ENCODE peak calls at places on chromosomes 16 and 17, in ten cellular contexts. J is A673; O is stomach; V is left ventricle myocardium inferior; N is SJSA1; W is endothelial cell of umbilical vein; Z is CD8-positive, alpha-beta T cell; G is ovary; K is body of pancreas; D is endodermal cell. Q is an unnamed sample.

GRCh38 chr17:42288078-42288984 is at the start of gene STAT5A:
- DNase-seq in Z (peak; percentile 80), V (peak; percentile 92), K (peak; percentile 94), O (peak; percentile 89), J (peak; percentile 17), D (peak; percentile 93), N (peak; percentile 46), W (peak; percentile 88), G (peak; percentile 92), Q (peak; percentile 92)

GRCh38 chr17:75270966-75271232 is at the start of gene MIF4GD:
- DNase-seq in W (no peak), N (no peak), D (no peak), G (no peak), J (no peak), Z (no peak), K (no peak), V (no peak), O (no peak), Q (no peak)

GRCh38 chr16:88458773-88459235 is 5.7 kb downstream of the ZFPM1 start:
- DNase-seq in N (no peak), D (no peak), Z (no peak), J (no peak), K (no peak), V (no peak), W (no peak), G (no peak), O (no peak), Q (no peak)

GRCh38 chr17:45171338-45172231 is 9.9 kb downstream of the HEXIM2 start:
- DNase-seq in W (no peak), O (peak; percentile 27), G (no peak), J (no peak), V (no peak), D (peak; percentile 90), Z (no peak), N (no peak), K (peak; percentile 58), Q (peak; percentile 82)

GRCh38 chr17:43608313-43608712 is 53.4 kb downstream of the MEOX1 start:
- DNase-seq in Z (no peak), N (no peak), G (no peak), O (no peak), V (no peak), D (no peak), K (no peak), W (no peak), J (no peak), Q (no peak)

GRCh38 chr16:49775581-49775980 is 80.3 kb downstream of the ZNF423 start:
- DNase-seq in N (no peak), O (no peak), D (no peak), J (no peak), W (no peak), Z (no peak), K (no peak), V (no peak), G (no peak), Q (no peak)

GRCh38 chr16:63466-63865 is 9.0 kb downstream of the RHBDF1 start:
- DNase-seq in W (no peak), D (no peak), K (no peak), N (no peak), J (no peak), Z (no peak), G (no peak), V (no peak), O (no peak), Q (no peak)

GRCh38 chr16:56306690-56307533 is 115.6 kb downstream of the GNAO1 start:
- DNase-seq in J (no peak), Z (no peak), G (no peak), O (no peak), V (no peak), K (no peak), D (no peak), W (no peak), N (no peak), Q (no peak)

GRCh38 chr17:57044976-57045867 is 39.8 kb upstream of the AKAP1 start:
- DNase-seq in O (no peak), J (no peak), G (peak; percentile 36), K (no peak), W (no peak), N (no peak), D (no peak), Z (no peak), V (no peak), Q (peak; percentile 37)

GRCh38 chr16:11359370-11359769 is 14.1 kb downstream of the RMI2 start:
- DNase-seq in D (peak; percentile 44), K (peak; percentile 84), N (peak; percentile 66), Z (no peak), V (no peak), G (no peak), O (no peak), W (no peak), J (no peak), Q (peak; percentile 5)

GRCh38 chr16:11356573-11357331 is 11.5 kb downstream of the RMI2 start:
- DNase-seq in V (peak; percentile 63), K (peak; percentile 72), N (peak; percentile 87), J (peak; percentile 82), O (peak; percentile 81), Z (peak; percentile 62), G (peak; percentile 82), W (peak; percentile 51), D (peak; percentile 92), Q (peak; percentile 84)

GRCh38 chr16:11361043-11361442 is 15.8 kb downstream of the RMI2 start:
- DNase-seq in O (no peak), G (no peak), D (no peak), W (no peak), K (no peak), Z (no peak), N (no peak), V (no peak), J (peak; percentile 36), Q (no peak)

GRCh38 chr16:11360581-11360980 is 15.3 kb downstream of the RMI2 start:
- DNase-seq in G (no peak), O (no peak), D (no peak), J (no peak), V (no peak), N (no peak), W (no peak), Z (no peak), K (no peak), Q (peak; percentile 26)

GRCh38 chr16:11358531-11358930 is 13.3 kb downstream of the RMI2 start:
- DNase-seq in N (no peak), Z (no peak), D (no peak), J (no peak), V (no peak), G (no peak), O (no peak), W (no peak), K (no peak), Q (peak; percentile 4)
- H3K4me3 ChIP-seq in N (no peak overlapping the region), Z (no peak overlapping the region), D (no peak overlapping the region), J (no peak overlapping the region), V (no peak overlapping the region), G (no peak overlapping the region), O (no peak overlapping the region), W (no peak overlapping the region), K (no peak overlapping the region), Q (no peak overlapping the region)

DNA sequence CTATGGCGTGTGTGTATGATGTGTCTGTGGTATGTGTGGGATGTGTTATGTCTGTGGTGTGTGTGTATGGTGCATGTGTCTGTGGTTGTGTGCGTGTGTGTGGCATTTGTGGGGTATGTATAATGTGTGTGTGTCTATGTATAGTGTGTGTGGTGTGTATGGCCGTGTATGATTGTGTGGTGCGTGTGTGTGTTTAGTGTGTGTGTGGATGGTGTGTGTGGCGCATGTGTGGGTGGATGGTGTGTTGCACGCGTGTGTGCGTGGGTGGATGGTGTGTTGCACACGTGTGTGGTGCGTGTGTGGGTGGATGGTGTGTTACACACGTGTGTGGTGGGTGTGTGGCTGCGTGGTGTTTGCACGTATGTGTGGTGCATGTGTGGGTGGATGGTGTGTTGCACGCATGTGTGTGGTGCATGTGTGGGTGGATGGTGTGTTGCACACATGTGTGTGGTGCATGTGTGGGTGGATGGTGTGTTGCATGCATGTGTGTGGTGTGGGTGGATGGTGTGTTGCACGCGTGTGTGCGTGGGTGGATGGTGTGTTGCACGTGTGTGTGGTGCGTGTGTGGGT is 5.6 kb upstream of the SLC38A10 start:
- DNase-seq in G (no peak), K (no peak), D (no peak), N (no peak), J (no peak), V (no peak), O (no peak), W (no peak), Z (no peak), Q (no peak)
- H3K27me3 ChIP-seq in G (no peaks in the 10 kb centered on the region), K (no peaks in the 10 kb centered on the region), D (no peaks in the 10 kb centered on the region), N (no peaks in the 10 kb centered on the region), J (no peaks in the 10 kb centered on the region), V (no peaks in the 10 kb centered on the region), O (no peaks in the 10 kb centered on the region), W (no peaks in the 10 kb centered on the region), Z (no peaks in the 10 kb centered on the region), Q (no peaks in the 10 kb centered on the region)

GRCh38 chr16:30494028-30494427 is 21.5 kb downstream of the ITGAL start:
- DNase-seq in J (no peak), N (no peak), G (no peak), V (no peak), D (no peak), O (no peak), W (no peak), Z (no peak), K (no peak), Q (peak; percentile 29)
- H3K36me3 ChIP-seq in J (no peaks in the 10 kb centered on the region), N (no peaks in the 10 kb centered on the region), G (no peaks in the 10 kb centered on the region), V (no peaks in the 10 kb centered on the region), D (no peaks in the 10 kb centered on the region), O (peaks cover 11% of the 10 kb centered on the region), W (no peaks in the 10 kb centered on the region), Z (peaks cover 60% of the 10 kb centered on the region), K (no peaks in the 10 kb centered on the region), Q (no peaks in the 10 kb centered on the region)

DNA sequence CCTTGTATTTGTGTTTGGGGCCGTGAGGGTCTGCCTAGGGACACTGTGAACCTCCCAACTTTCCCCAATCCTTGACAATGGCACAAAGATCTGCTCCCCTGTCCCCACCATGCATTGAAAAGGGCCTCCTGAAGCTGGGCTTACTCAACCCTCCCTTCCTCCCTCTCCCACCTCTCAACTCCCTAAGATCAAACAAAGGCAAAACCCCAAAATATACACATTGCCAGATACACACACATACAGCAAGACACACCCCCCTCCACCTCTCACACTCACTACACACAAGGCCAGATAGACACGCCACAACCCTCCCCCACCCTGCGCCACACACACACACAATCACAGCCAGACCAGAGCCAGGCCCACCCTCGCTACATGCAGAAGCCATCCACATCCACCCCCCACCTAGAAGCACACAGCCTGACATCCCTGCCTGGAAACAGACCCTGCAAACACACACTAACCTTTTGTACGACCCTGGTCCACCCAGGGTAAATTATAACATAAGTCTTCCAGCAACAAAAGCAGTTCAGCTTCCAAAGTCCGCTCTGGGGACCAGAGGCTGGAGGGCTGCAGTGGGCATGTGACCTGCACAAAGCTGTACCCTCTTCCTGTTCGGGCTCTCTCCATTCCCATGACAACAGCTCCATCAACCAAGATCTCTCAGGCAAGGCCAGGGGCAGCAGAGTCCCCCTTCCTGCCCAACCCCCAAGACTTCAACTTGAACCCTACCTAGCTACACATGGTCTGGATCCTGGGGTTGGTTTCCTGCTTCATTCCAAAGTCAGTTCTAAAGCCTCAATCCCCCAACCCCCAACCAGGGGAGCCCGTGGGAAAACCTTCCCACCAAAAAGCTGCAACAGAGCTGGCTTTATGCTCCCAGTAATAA is 1.9 kb downstream of the PCGF2 start:
- DNase-seq in J (no peak), W (no peak), O (no peak), K (no peak), D (peak; percentile 68), N (no peak), Z (no peak), G (no peak), V (no peak), Q (peak; percentile 42)
- H3K4me3 ChIP-seq in J (peak overlapping the region; percentile 86), W (peak overlapping the region; percentile 90), O (peak overlapping the region; percentile 88), K (no peak overlapping the region), D (peak overlapping the region; percentile 95), N (peak overlapping the region; percentile 88), Z (no peak overlapping the region), G (no peak overlapping the region), V (peak overlapping the region; percentile 78), Q (peak overlapping the region; percentile 99)

GRCh38 chr17:58886514-58886913 is 130.9 kb downstream of the PPM1E start:
- DNase-seq in N (no peak), K (no peak), V (no peak), J (no peak), W (no peak), G (no peak), O (no peak), D (no peak), Z (no peak), Q (no peak)
- H3K27me3 ChIP-seq in N (no peaks in the 10 kb centered on the region), K (no peaks in the 10 kb centered on the region), V (peaks cover 2% of the 10 kb centered on the region), J (no peaks in the 10 kb centered on the region), W (no peaks in the 10 kb centered on the region), G (no peaks in the 10 kb centered on the region), O (no peaks in the 10 kb centered on the region), D (no peaks in the 10 kb centered on the region), Z (no peaks in the 10 kb centered on the region), Q (no peaks in the 10 kb centered on the region)